ENCODE peak calls at places on chromosomes 16 and 17, in six cellular contexts. N is testis, W is H7, Q is cardiac fibroblast, F is fibroblast of lung, V is AG04450. K is an unnamed sample.
A peak's percentile ranks its signal among the peaks of the same experiment; 100 is the strongest.

GRCh38 chr16:78538919-78539318 is 439.5 kb downstream of the WWOX start:
- DNase-seq in N (no peak), W (no peak), Q (no peak), F (no peak), V (no peak), K (no peak)

GRCh38 chr16:23640669-23640958 is 496 bp downstream of the PALB2 start:
- DNase-seq in N (no peak), W (peak; percentile 71), Q (no peak), F (peak; percentile 6), V (no peak), K (peak; percentile 11)

GRCh38 chr16:68991075-68991474 is 114.4 kb upstream of the HAS3 start:
- DNase-seq in N (no peak), W (no peak), Q (no peak), F (no peak), V (no peak), K (no peak)

GRCh38 chr17:80008383-80008840 is 27.3 kb downstream of the TBC1D16 start:
- DNase-seq in N (peak; percentile 82), W (peak; percentile 98), Q (peak; percentile 63), F (peak; percentile 33), V (no peak), K (peak; percentile 55)

GRCh38 chr16:20897253-20897896 is 2.8 kb downstream of the DCUN1D3 start:
- DNase-seq in N (no peak), W (no peak), Q (peak; percentile 60), F (peak; percentile 76), V (no peak), K (peak; percentile 80)

GRCh38 chr17:82019905-82020873 is 2.5 kb downstream of the CENPX start:
- DNase-seq in N (peak; percentile 58), W (peak; percentile 96), Q (peak; percentile 48), F (peak; percentile 15), V (no peak), K (peak; percentile 28)

GRCh38 chr17:50573866-50574571 is 13.5 kb downstream of the CACNA1G start:
- DNase-seq in N (no peak), W (no peak), Q (no peak), F (no peak), V (no peak), K (no peak)

GRCh38 chr17:65514541-65514940 is 46.9 kb downstream of the AXIN2 start:
- DNase-seq in N (no peak), W (no peak), Q (peak; percentile 56), F (peak; percentile 87), V (no peak), K (peak; percentile 85)

GRCh38 chr17:65039349-65039988 is 17.1 kb downstream of the GNA13 start:
- DNase-seq in N (no peak), W (no peak), Q (no peak), F (no peak), V (no peak), K (no peak)

GRCh38 chr16:86823895-86824671 is 245.7 kb downstream of the FOXL1 start:
- DNase-seq in N (no peak), W (no peak), Q (peak; percentile 36), F (peak; percentile 99), V (peak; percentile 21), K (peak; percentile 84)

GRCh38 chr17:2177235-2177811 is 122.4 kb downstream of the HIC1 start:
- DNase-seq in N (no peak), W (no peak), Q (peak; percentile 14), F (no peak), V (no peak), K (peak; percentile 58)

GRCh38 chr16:53457670-53458069 is 23.4 kb downstream of the RBL2 start:
- DNase-seq in N (no peak), W (no peak), Q (no peak), F (no peak), V (no peak), K (no peak)

GRCh38 chr17:57927048-57927723 is 28.0 kb downstream of the CUEDC1 start:
- DNase-seq in N (peak; percentile 39), W (peak; percentile 79), Q (peak; percentile 83), F (peak; percentile 84), V (no peak), K (peak; percentile 78)

GRCh38 chr16:2194166-2194834 is 2.1 kb downstream of the CASKIN1 start:
- DNase-seq in N (no peak), W (no peak), Q (no peak), F (peak; percentile 39), V (no peak), K (peak; percentile 53)

GRCh38 chr17:41636652-41637051 is 12.3 kb upstream of the KRT17 start:
- DNase-seq in N (peak; percentile 55), W (no peak), Q (no peak), F (no peak), V (no peak), K (no peak)

GRCh38 chr17:3602499-3602898 is 6.7 kb downstream of the TRPV1 start:
- DNase-seq in N (peak; percentile 40), W (peak; percentile 91), Q (peak; percentile 31), F (peak; percentile 8), V (no peak), K (peak; percentile 42)

DNA sequence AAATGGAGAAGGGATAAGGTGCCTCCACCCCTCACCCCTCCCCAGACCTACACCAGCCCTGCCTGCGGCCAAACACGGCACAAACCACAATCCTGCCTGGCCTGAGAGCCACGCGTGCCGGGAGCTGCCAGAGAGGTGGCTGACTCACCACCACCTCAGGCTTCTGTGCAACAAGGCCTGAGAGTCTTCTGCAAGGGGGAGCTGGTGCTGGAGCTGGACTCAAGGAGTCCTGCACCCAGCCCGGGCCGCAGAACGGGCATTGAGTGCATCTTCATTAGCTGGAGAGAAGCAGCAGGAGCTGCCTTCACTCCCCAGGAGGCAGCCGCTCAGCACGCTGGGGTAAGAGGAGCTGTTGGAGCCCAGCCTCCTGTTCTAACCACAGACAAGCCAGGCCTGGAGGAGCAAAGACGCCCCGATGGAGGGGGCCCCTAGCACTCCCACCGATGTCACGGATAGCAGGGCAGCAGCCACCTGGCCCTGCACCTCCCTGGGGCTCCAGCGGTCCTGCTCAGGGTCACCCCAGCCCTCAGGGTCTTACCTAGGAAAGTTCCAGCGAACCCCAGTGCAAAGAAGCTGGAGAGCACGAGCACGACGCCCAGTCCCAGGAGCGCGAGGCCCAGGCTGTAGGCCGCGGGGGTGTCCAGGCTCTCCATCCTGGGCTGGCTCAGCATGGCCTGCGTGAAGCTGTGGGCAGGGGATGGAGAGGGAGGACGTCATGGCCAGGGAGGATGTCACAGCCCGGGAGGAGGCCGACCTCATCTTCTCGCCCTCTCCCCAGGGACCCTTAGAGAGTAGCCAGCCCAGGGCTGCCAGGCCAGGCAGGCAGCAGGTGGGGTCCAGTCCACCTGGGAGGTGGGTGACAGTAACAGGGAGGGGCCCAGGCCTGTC is 16.0 kb upstream of the RASD1 start:
- DNase-seq in N (no peak), W (no peak), Q (peak; percentile 83), F (peak; percentile 97), V (peak; percentile 75), K (peak; percentile 93)
- H3K4me3 ChIP-seq in N (no peak overlapping the region), W (no peak overlapping the region), Q (no peak overlapping the region), F (no peak overlapping the region), V (no peak overlapping the region), K (no peak overlapping the region)

GRCh38 chr17:76670708-76671122 is 27.2 kb upstream of the ST6GALNAC1 start:
- DNase-seq in N (no peak), W (peak; percentile 28), Q (no peak), F (no peak), V (no peak), K (no peak)
- H3K4me3 ChIP-seq in N (peak overlapping the region; percentile 71), W (peak overlapping the region; percentile 46), Q (no peak overlapping the region), F (no peak overlapping the region), V (no peak overlapping the region), K (no peak overlapping the region)

DNA sequence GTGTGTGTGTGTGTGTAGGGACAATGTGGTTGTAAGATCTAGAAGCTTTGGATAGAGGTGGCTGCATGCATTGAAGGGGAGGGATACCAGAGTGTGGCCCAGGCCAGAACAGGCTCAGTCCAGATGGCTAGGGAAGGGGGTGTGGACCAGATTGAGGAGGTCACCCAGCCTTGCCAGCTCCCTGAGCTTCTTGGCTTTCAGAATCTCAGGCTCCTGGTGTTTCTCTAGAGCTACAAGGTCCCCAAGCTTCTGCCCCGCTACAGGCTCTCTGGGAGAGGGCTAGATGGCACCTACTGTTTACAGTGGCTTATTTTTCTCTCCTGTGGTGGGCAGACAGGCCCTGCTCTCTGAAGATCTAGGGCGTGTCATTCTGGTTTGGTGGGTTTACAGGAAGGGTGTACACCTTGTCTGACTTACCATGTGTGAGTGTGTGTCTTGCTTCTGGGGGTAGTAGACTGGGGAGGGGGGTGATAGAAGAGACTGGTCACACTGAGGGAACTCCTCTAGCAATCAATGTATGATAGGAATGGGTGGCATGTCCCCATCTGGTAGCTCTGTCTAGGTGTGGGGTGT is 1.0 kb downstream of the RARA start:
- DNase-seq in N (peak; percentile 39), W (peak; percentile 45), Q (no peak), F (no peak), V (no peak), K (no peak)
- H3K4me3 ChIP-seq in N (no peak overlapping the region), W (peak overlapping the region; percentile 67), Q (no peak overlapping the region), F (no peak overlapping the region), V (no peak overlapping the region), K (no peak overlapping the region)

DNA sequence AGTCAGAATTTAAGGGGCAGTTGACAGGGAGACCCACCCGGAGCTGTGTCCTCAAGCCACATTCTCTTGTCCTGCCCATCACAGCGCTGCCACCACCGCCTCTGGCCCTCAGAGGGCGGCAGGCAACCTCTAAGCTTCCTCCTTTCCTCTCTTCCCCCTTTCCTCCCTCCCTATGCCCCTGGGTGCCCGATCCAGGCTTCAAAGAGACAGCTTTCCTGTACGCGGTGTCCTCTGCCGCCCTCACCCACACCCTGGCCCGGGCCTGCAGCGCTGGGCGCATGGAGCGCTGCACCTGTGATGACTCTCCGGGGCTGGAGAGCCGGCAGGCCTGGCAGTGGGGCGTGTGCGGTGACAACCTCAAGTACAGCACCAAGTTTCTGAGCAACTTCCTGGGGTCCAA is 23.5 kb downstream of the WNT9B start:
- DNase-seq in N (no peak), W (no peak), Q (no peak), F (no peak), V (no peak), K (no peak)
- H3K4me3 ChIP-seq in N (no peak overlapping the region), W (no peak overlapping the region), Q (no peak overlapping the region), F (no peak overlapping the region), V (no peak overlapping the region), K (no peak overlapping the region)

GRCh38 chr16:67036323-67036741 is 7.4 kb downstream of the CBFB start:
- DNase-seq in N (no peak), W (no peak), Q (no peak), F (no peak), V (no peak), K (peak; percentile 49)

GRCh38 chr16:67030221-67030962 is 1.4 kb downstream of the CBFB start:
- DNase-seq in N (peak; percentile 12), W (no peak), Q (no peak), F (no peak), V (no peak), K (no peak)

GRCh38 chr16:67035364-67035763 is 6.4 kb downstream of the CBFB start:
- DNase-seq in N (no peak), W (no peak), Q (no peak), F (no peak), V (no peak), K (no peak)

GRCh38 chr16:67039260-67040020 is 10.5 kb downstream of the CBFB start:
- DNase-seq in N (no peak), W (no peak), Q (no peak), F (no peak), V (no peak), K (no peak)

GRCh38 chr16:67034478-67034877 is 5.5 kb downstream of the CBFB start:
- DNase-seq in N (no peak), W (no peak), Q (peak; percentile 43), F (peak; percentile 36), V (no peak), K (peak; percentile 70)
- H3K4me3 ChIP-seq in N (no peak overlapping the region), W (no peak overlapping the region), Q (no peak overlapping the region), F (no peak overlapping the region), V (no peak overlapping the region), K (no peak overlapping the region)

K was measured in fibroblast of mammary gland.